ENCODE peak calls at places on chromosomes 4 and X, in five cellular contexts. One of them, this sample, is unnamed.

GRCh38 chr4:126986828-126987227 is 645.9 kb upstream of the INTU start:
- DNase-seq in RWPE2: no peak
- DNase-seq in CD4-positive, CD25-positive, alpha-beta regulatory T cell: no peak
- DNase-seq in stimulated activated CD4-positive, alpha-beta T cell treated with anti-CD3 and anti-CD28 coated beads, TNF-alpha, amount 100 ng/mL, for 4 hours: no peak
- DNase-seq in iPS-NIHi11: peak
- DNase-seq in this sample: no peak

GRCh38 chr4:142160509-142160908 is 524.1 kb downstream of the IL15 start:
- DNase-seq in stimulated activated CD4-positive, alpha-beta T cell treated with anti-CD3 and anti-CD28 coated beads, TNF-alpha, amount 100 ng/mL, for 4 hours: no peak
- DNase-seq in iPS-NIHi11: no peak
- DNase-seq in RWPE2: no peak
- DNase-seq in CD4-positive, CD25-positive, alpha-beta regulatory T cell: no peak
- DNase-seq in this sample: no peak

GRCh38 chrX:15864629-15865028 is 10.0 kb upstream of the AP1S2 start:
- DNase-seq in iPS-NIHi11: no peak
- DNase-seq in stimulated activated CD4-positive, alpha-beta T cell treated with anti-CD3 and anti-CD28 coated beads, TNF-alpha, amount 100 ng/mL, for 4 hours: no peak
- DNase-seq in CD4-positive, CD25-positive, alpha-beta regulatory T cell: no peak
- DNase-seq in RWPE2: no peak
- DNase-seq in this sample: no peak

GRCh38 chr4:40976343-40976742 is 226.6 kb downstream of the NSUN7 start:
- DNase-seq in iPS-NIHi11: peak
- DNase-seq in stimulated activated CD4-positive, alpha-beta T cell treated with anti-CD3 and anti-CD28 coated beads, TNF-alpha, amount 100 ng/mL, for 4 hours: no peak
- DNase-seq in RWPE2: no peak
- DNase-seq in CD4-positive, CD25-positive, alpha-beta regulatory T cell: peak
- DNase-seq in this sample: no peak

GRCh38 chrX:1484638-1485019 is 31.9 kb upstream of the ASMTL start:
- DNase-seq in stimulated activated CD4-positive, alpha-beta T cell treated with anti-CD3 and anti-CD28 coated beads, TNF-alpha, amount 100 ng/mL, for 4 hours: no peak
- DNase-seq in iPS-NIHi11: no peak
- DNase-seq in CD4-positive, CD25-positive, alpha-beta regulatory T cell: no peak
- DNase-seq in RWPE2: no peak
- DNase-seq in this sample: no peak

GRCh38 chrX:38574858-38575257 is 13.5 kb downstream of the TSPAN7 start:
- DNase-seq in stimulated activated CD4-positive, alpha-beta T cell treated with anti-CD3 and anti-CD28 coated beads, TNF-alpha, amount 100 ng/mL, for 4 hours: no peak
- DNase-seq in CD4-positive, CD25-positive, alpha-beta regulatory T cell: no peak
- DNase-seq in RWPE2: no peak
- DNase-seq in iPS-NIHi11: no peak
- DNase-seq in this sample: no peak

GRCh38 chr4:94036964-94037363 is 170.7 kb upstream of the SMARCAD1 start:
- DNase-seq in stimulated activated CD4-positive, alpha-beta T cell treated with anti-CD3 and anti-CD28 coated beads, TNF-alpha, amount 100 ng/mL, for 4 hours: no peak
- DNase-seq in RWPE2: no peak
- DNase-seq in iPS-NIHi11: peak
- DNase-seq in CD4-positive, CD25-positive, alpha-beta regulatory T cell: no peak
- DNase-seq in this sample: peak

GRCh38 chr4:165384186-165384585 is 5.4 kb downstream of the CPE start:
- DNase-seq in RWPE2: no peak
- DNase-seq in iPS-NIHi11: no peak
- DNase-seq in stimulated activated CD4-positive, alpha-beta T cell treated with anti-CD3 and anti-CD28 coated beads, TNF-alpha, amount 100 ng/mL, for 4 hours: no peak
- DNase-seq in CD4-positive, CD25-positive, alpha-beta regulatory T cell: no peak
- DNase-seq in this sample: no peak

GRCh38 chrX:23737413-23737812 is 5.7 kb downstream of the ACOT9 start:
- DNase-seq in RWPE2: no peak
- DNase-seq in iPS-NIHi11: no peak
- DNase-seq in stimulated activated CD4-positive, alpha-beta T cell treated with anti-CD3 and anti-CD28 coated beads, TNF-alpha, amount 100 ng/mL, for 4 hours: no peak
- DNase-seq in CD4-positive, CD25-positive, alpha-beta regulatory T cell: no peak
- DNase-seq in this sample: no peak

GRCh38 chr4:81421346-81422218 is 50.1 kb downstream of the RASGEF1B start:
- DNase-seq in CD4-positive, CD25-positive, alpha-beta regulatory T cell: no peak
- DNase-seq in iPS-NIHi11: peak
- DNase-seq in stimulated activated CD4-positive, alpha-beta T cell treated with anti-CD3 and anti-CD28 coated beads, TNF-alpha, amount 100 ng/mL, for 4 hours: no peak
- DNase-seq in RWPE2: no peak
- DNase-seq in this sample: peak

GRCh38 chr4:164531336-164531735 is 222.6 kb upstream of the SMIM31 start:
- DNase-seq in stimulated activated CD4-positive, alpha-beta T cell treated with anti-CD3 and anti-CD28 coated beads, TNF-alpha, amount 100 ng/mL, for 4 hours: no peak
- DNase-seq in RWPE2: no peak
- DNase-seq in CD4-positive, CD25-positive, alpha-beta regulatory T cell: no peak
- DNase-seq in iPS-NIHi11: no peak
- DNase-seq in this sample: peak

GRCh38 chr4:146975535-146975934 is 29.9 kb upstream of the TTC29 start:
- DNase-seq in CD4-positive, CD25-positive, alpha-beta regulatory T cell: no peak
- DNase-seq in stimulated activated CD4-positive, alpha-beta T cell treated with anti-CD3 and anti-CD28 coated beads, TNF-alpha, amount 100 ng/mL, for 4 hours: no peak
- DNase-seq in iPS-NIHi11: no peak
- DNase-seq in RWPE2: no peak
- DNase-seq in this sample: no peak

GRCh38 chrX:131675596-131676194 is 131.8 kb downstream of the OR13H1 start:
- DNase-seq in RWPE2: no peak
- DNase-seq in CD4-positive, CD25-positive, alpha-beta regulatory T cell: peak
- DNase-seq in stimulated activated CD4-positive, alpha-beta T cell treated with anti-CD3 and anti-CD28 coated beads, TNF-alpha, amount 100 ng/mL, for 4 hours: no peak
- DNase-seq in iPS-NIHi11: peak
- DNase-seq in this sample: no peak

GRCh38 chr4:75673959-75674328 is 733 bp upstream of the G3BP2 start:
- DNase-seq in CD4-positive, CD25-positive, alpha-beta regulatory T cell: no peak
- DNase-seq in stimulated activated CD4-positive, alpha-beta T cell treated with anti-CD3 and anti-CD28 coated beads, TNF-alpha, amount 100 ng/mL, for 4 hours: no peak
- DNase-seq in iPS-NIHi11: no peak
- DNase-seq in RWPE2: no peak
- DNase-seq in this sample: peak

GRCh38 chrX:153793291-153793690 is 884 bp downstream of the IDH3G start:
- DNase-seq in CD4-positive, CD25-positive, alpha-beta regulatory T cell: no peak
- DNase-seq in RWPE2: no peak
- DNase-seq in stimulated activated CD4-positive, alpha-beta T cell treated with anti-CD3 and anti-CD28 coated beads, TNF-alpha, amount 100 ng/mL, for 4 hours: no peak
- DNase-seq in iPS-NIHi11: no peak
- DNase-seq in this sample: no peak

GRCh38 chr4:31741321-31741720 is 1021.2 kb downstream of the PCDH7 start:
- DNase-seq in iPS-NIHi11: no peak
- DNase-seq in stimulated activated CD4-positive, alpha-beta T cell treated with anti-CD3 and anti-CD28 coated beads, TNF-alpha, amount 100 ng/mL, for 4 hours: no peak
- DNase-seq in CD4-positive, CD25-positive, alpha-beta regulatory T cell: no peak
- DNase-seq in RWPE2: no peak
- DNase-seq in this sample: no peak

GRCh38 chrX:129649268-129650182 is 5.2 kb downstream of the APLN start:
- DNase-seq in stimulated activated CD4-positive, alpha-beta T cell treated with anti-CD3 and anti-CD28 coated beads, TNF-alpha, amount 100 ng/mL, for 4 hours: no peak
- DNase-seq in CD4-positive, CD25-positive, alpha-beta regulatory T cell: no peak
- DNase-seq in iPS-NIHi11: no peak
- DNase-seq in RWPE2: no peak
- DNase-seq in this sample: peak

This sample was measured in islet precursor cell.